ENCODE peak calls at places on chromosomes 11 and 22, in seven cellular contexts. V, X, K, W, R, Q and E are unnamed samples.

GRCh38 chr11:1863352-1864215 is 10.7 kb downstream of the LSP1 start:
- DNase-seq in V (peak), X (no peak), K (peak), W (peak), R (no peak), Q (no peak), E (peak)

GRCh38 chr22:43897751-43898261 is 6.0 kb upstream of the PNPLA5 start:
- DNase-seq in V (peak), X (no peak), K (no peak), W (no peak), R (no peak), Q (no peak), E (peak)

GRCh38 chr22:36828815-36829214 is 12.0 kb upstream of the PVALB start:
- DNase-seq in V (no peak), X (no peak), K (no peak), W (no peak), R (no peak), Q (no peak), E (no peak)

GRCh38 chr11:10225553-10225952 is 68.5 kb downstream of the SBF2 start:
- DNase-seq in V (no peak), X (no peak), K (no peak), W (no peak), R (no peak), Q (no peak), E (no peak)

GRCh38 chr11:94751216-94751612 is 16.9 kb upstream of the AMOTL1 start:
- DNase-seq in V (no peak), X (no peak), K (no peak), W (no peak), R (no peak), Q (no peak), E (no peak)

GRCh38 chr22:17576475-17576874 is 13.2 kb downstream of the SLC25A18 start:
- DNase-seq in V (peak), X (no peak), K (no peak), W (peak), R (no peak), Q (no peak), E (peak)

GRCh38 chr11:76291576-76292526 is 85.5 kb upstream of the WNT11 start:
- DNase-seq in V (peak), X (peak), K (no peak), W (peak), R (no peak), Q (no peak), E (peak)

GRCh38 chr11:21323617-21324016 is 654.2 kb downstream of the NELL1 start:
- DNase-seq in V (no peak), X (no peak), K (no peak), W (no peak), R (no peak), Q (no peak), E (no peak)

GRCh38 chr22:28594784-28595324 is 84.8 kb downstream of the TTC28 start:
- DNase-seq in V (no peak), X (peak), K (no peak), W (peak), R (no peak), Q (no peak), E (peak)

GRCh38 chr11:61155312-61155711 is 5.9 kb downstream of the VPS37C start:
- DNase-seq in V (no peak), X (no peak), K (no peak), W (no peak), R (no peak), Q (no peak), E (no peak)

GRCh38 chr11:113991718-113992458 is 17.0 kb downstream of the HTR3A start:
- DNase-seq in V (no peak), X (peak), K (no peak), W (no peak), R (no peak), Q (no peak), E (no peak)

GRCh38 chr11:1486054-1486825 is at the start of gene MOB2:
- DNase-seq in V (peak), X (no peak), K (peak), W (peak), R (no peak), Q (no peak), E (peak)

GRCh38 chr11:8033312-8033715 is 46.2 kb downstream of the EIF3F start:
- DNase-seq in V (peak), X (peak), K (peak), W (peak), R (peak), Q (peak), E (peak)